ENCODE peak calls at places on chromosomes 3 and 15, in five cellular contexts. I is stimulated activated CD8-positive, alpha-beta memory T cell treated with anti-CD3 and anti-CD28 coated beads, Interleukin-15, amount 100 ng/mL, for 24 hours; U is foreskin fibroblast; O is progenitor cell of endocrine pancreas; A is NCI-H345. S is an unnamed sample.

GRCh38 chr3:118245312-118245711 is 789.3 kb downstream of the IGSF11 start:
- DNase-seq in I (no peak), O (no peak), U (no peak), A (no peak), S (no peak)

GRCh38 chr3:140008693-140008980 is 73.7 kb downstream of the CLSTN2 start:
- DNase-seq in O (no peak), U (no peak), I (no peak), A (no peak), S (no peak)

GRCh38 chr15:42427429-42428223 is 63.3 kb downstream of the ZNF106 start:
- DNase-seq in I (no peak), O (no peak), A (no peak), U (peak; percentile 49), S (peak; percentile 80)

GRCh38 chr15:40249477-40250303 is 10.8 kb downstream of the PAK6 start:
- DNase-seq in U (peak; percentile 41), O (no peak), A (no peak), I (no peak), S (no peak)

GRCh38 chr3:138260636-138261035 is 69.0 kb downstream of the NME9 start:
- DNase-seq in O (no peak), A (no peak), I (no peak), U (no peak), S (no peak)

GRCh38 chr3:173395073-173395411 is 2.5 kb upstream of the NLGN1 start:
- DNase-seq in A (no peak), I (no peak), U (no peak), O (no peak), S (no peak)

GRCh38 chr3:156677120-156677479 is 2.7 kb downstream of the TIPARP start:
- DNase-seq in U (no peak), A (no peak), I (no peak), O (no peak), S (no peak)

GRCh38 chr3:34882764-34883163 is 756.6 kb upstream of the ARPP21 start:
- DNase-seq in O (no peak), A (no peak), U (no peak), I (no peak), S (no peak)